ENCODE peak calls at places on chromosomes 2 and 18, in four cellular contexts. U is GM13977; M is stimulated activated CD4-positive, alpha-beta T cell treated with anti-CD3 and anti-CD28 coated beads, Interleukin-1b, Interleukin-23, amount 100 ng/mL, for 4 hours; V is amniotic stem cell. G is an unnamed sample.

GRCh38 chr2:96082211-96083063 is 33.9 kb downstream of the ADRA2B start:
- DNase-seq in U (no peak), M (no peak), V (no peak), G (peak)

GRCh38 chr2:145350011-145350410 is 830.1 kb upstream of the ZEB2 start:
- DNase-seq in U (no peak), M (no peak), V (peak), G (no peak)

GRCh38 chr2:33532146-33532545 is 55.7 kb downstream of the RASGRP3 start:
- DNase-seq in U (no peak), M (no peak), V (no peak), G (no peak)

GRCh38 chr2:127220102-127220806 is at the start of gene CYP27C1:
- DNase-seq in U (no peak), M (no peak), V (peak), G (no peak)

GRCh38 chr2:170523506-170523905 is 191.6 kb upstream of the SP5 start:
- DNase-seq in U (no peak), M (no peak), V (no peak), G (no peak)

GRCh38 chr2:102005989-102006885 is 14.5 kb downstream of the IL1R2 start:
- DNase-seq in U (peak), M (peak), V (no peak), G (no peak)

GRCh38 chr2:19833978-19834377 is 67.8 kb downstream of the TTC32 start:
- DNase-seq in U (no peak), M (no peak), V (no peak), G (no peak)

GRCh38 chr18:65544701-65545100 is 206.1 kb upstream of the CDH7 start:
- DNase-seq in U (no peak), M (no peak), V (no peak), G (no peak)

GRCh38 chr18:48957616-48958015 is 6.9 kb upstream of the SMAD7 start:
- DNase-seq in U (no peak), M (no peak), V (no peak), G (no peak)

GRCh38 chr2:235139956-235140800 is 188.4 kb downstream of the SH3BP4 start:
- DNase-seq in U (no peak), M (no peak), V (no peak), G (no peak)

GRCh38 chr2:226984461-226985226 is 148.8 kb downstream of the RHBDD1 start:
- DNase-seq in U (peak), M (no peak), V (no peak), G (no peak)

GRCh38 chr2:88234760-88235159 is 64.6 kb downstream of the THNSL2 start:
- DNase-seq in U (no peak), M (no peak), V (no peak), G (no peak)

GRCh38 chr18:7779226-7779625 is 212.1 kb downstream of the PTPRM start:
- DNase-seq in U (no peak), M (no peak), V (no peak), G (no peak)

GRCh38 chr2:68720665-68721064 is 13.9 kb upstream of the ARHGAP25 start:
- DNase-seq in U (no peak), M (no peak), V (no peak), G (no peak)

GRCh38 chr2:226118471-226119429 is 680.9 kb downstream of the IRS1 start:
- DNase-seq in U (no peak), M (no peak), V (peak), G (no peak)

GRCh38 chr2:202278944-202279343 is 13.4 kb downstream of the NOP58 start:
- DNase-seq in U (no peak), M (no peak), V (peak), G (no peak)

GRCh38 chr2:1925928-1926327 is 181.6 kb upstream of the PXDN start:
- DNase-seq in U (no peak), M (no peak), V (no peak), G (no peak)

GRCh38 chr2:216345846-216346245 is 26.4 kb downstream of the MARCHF4 start:
- DNase-seq in U (no peak), M (no peak), V (no peak), G (no peak)

GRCh38 chr2:26988165-26988879 is 17.9 kb downstream of the MAPRE3 start:
- DNase-seq in U (no peak), M (no peak), V (peak), G (no peak)

GRCh38 chr2:204183608-204184007 is 247.0 kb downstream of the ICOS start:
- DNase-seq in U (no peak), M (no peak), V (no peak), G (no peak)

GRCh38 chr18:35682282-35682867 is 100.8 kb downstream of the GALNT1 start:
- DNase-seq in U (no peak), M (no peak), V (no peak), G (no peak)

GRCh38 chr2:238299803-238300202 is 11.4 kb upstream of the PER2 start:
- DNase-seq in U (no peak), M (no peak), V (no peak), G (no peak)

GRCh38 chr2:229282758-229283546 is 11.9 kb upstream of the PID1 start:
- DNase-seq in U (no peak), M (no peak), V (peak), G (no peak)

GRCh38 chr2:151243468-151243867 is 18.2 kb downstream of the RBM43 start:
- DNase-seq in U (no peak), M (no peak), V (no peak), G (no peak)

GRCh38 chr2:120660771-120661459 is 74.8 kb upstream of the GLI2 start:
- DNase-seq in U (no peak), M (no peak), V (no peak), G (no peak)

GRCh38 chr2:50620783-50621182 is 411.1 kb downstream of the NRXN1 start:
- DNase-seq in U (no peak), M (no peak), V (no peak), G (no peak)

GRCh38 chr18:53971331-53971730 is 253.1 kb downstream of the MBD2 start:
- DNase-seq in U (no peak), M (no peak), V (no peak), G (no peak)

GRCh38 chr2:188042412-188042811 is 249.3 kb upstream of the GULP1 start:
- DNase-seq in U (no peak), M (no peak), V (no peak), G (no peak)

GRCh38 chr18:13725566-13726227 is 661 bp downstream of the FAM210A start:
- DNase-seq in U (no peak), M (no peak), V (no peak), G (no peak)

GRCh38 chr2:127640082-127641072 is 5.6 kb upstream of the GPR17 start:
- DNase-seq in U (peak), M (no peak), V (no peak), G (peak)

GRCh38 chr2:59277656-59278055 is 1036.5 kb upstream of the FANCL start:
- DNase-seq in U (no peak), M (no peak), V (no peak), G (no peak)

GRCh38 chr2:176103634-176104337 is 3.3 kb upstream of the HOXD11 start:
- DNase-seq in U (no peak), M (no peak), V (no peak), G (no peak)

GRCh38 chr2:20294231-20294630 is 56.4 kb downstream of the PUM2 start:
- DNase-seq in U (no peak), M (no peak), V (no peak), G (no peak)

GRCh38 chr2:127646487-127647241 is 711 bp downstream of the GPR17 start:
- DNase-seq in U (no peak), M (no peak), V (no peak), G (no peak)